ENCODE peak calls at places on chromosomes 2 and 18, in eight cellular contexts. S is A549; H is transverse colon; E is CD4-positive, alpha-beta memory T cell; M is PC-9; D is mesendoderm; P is ovary; X is skeletal muscle cell. W is an unnamed sample.
A peak's percentile ranks its signal among the peaks of the same experiment; 100 is the strongest.

GRCh38 chr2:228126401-228126800 is 55.1 kb downstream of the SPHKAP start:
- DNase-seq in S (no peak), H (no peak), E (no peak), M (no peak), D (no peak), P (no peak), X (no peak), W (no peak)

GRCh38 chr2:196528486-196529223 is 110.9 kb upstream of the CCDC150 start:
- DNase-seq in S (no peak), H (no peak), E (no peak), M (no peak), D (no peak), P (no peak), X (no peak), W (no peak)

GRCh38 chr2:58240595-58240937 is 559 bp downstream of the FANCL start:
- DNase-seq in S (peak; percentile 11), H (no peak), E (no peak), M (no peak), D (no peak), P (no peak), X (no peak), W (no peak)

GRCh38 chr2:20011276-20012031 is 1.0 kb downstream of the MATN3 start:
- DNase-seq in S (no peak), H (no peak), E (no peak), M (no peak), D (no peak), P (no peak), X (no peak), W (no peak)

GRCh38 chr2:106147665-106148064 is 46.4 kb downstream of the UXS1 start:
- DNase-seq in S (no peak), H (no peak), E (peak; percentile 38), M (no peak), D (no peak), P (no peak), X (no peak), W (peak; percentile 65)

GRCh38 chr2:54668711-54669110 is 54.8 kb upstream of the EML6 start:
- DNase-seq in S (no peak), H (no peak), E (no peak), M (no peak), D (no peak), P (no peak), X (no peak), W (no peak)

GRCh38 chr2:46184794-46185583 is 112.2 kb upstream of the EPAS1 start:
- DNase-seq in S (no peak), H (no peak), E (no peak), M (no peak), D (peak; percentile 40), P (no peak), X (no peak), W (no peak)

GRCh38 chr18:79111483-79111882 is 42.3 kb downstream of the ATP9B start:
- DNase-seq in S (no peak), H (no peak), E (no peak), M (no peak), D (no peak), P (no peak), X (no peak), W (no peak)

GRCh38 chr2:54377901-54378493 is 78.1 kb upstream of the SPTBN1 start:
- DNase-seq in S (no peak), H (no peak), E (no peak), M (no peak), D (peak; percentile 62), P (no peak), X (no peak), W (no peak)

GRCh38 chr2:218832520-218832919 is 917 bp upstream of the PRKAG3 start:
- DNase-seq in S (peak; percentile 20), H (no peak), E (no peak), M (no peak), D (no peak), P (no peak), X (no peak), W (no peak)

GRCh38 chr2:7835693-7836680 is 845.9 kb upstream of the ID2 start:
- DNase-seq in S (no peak), H (no peak), E (no peak), M (no peak), D (no peak), P (no peak), X (no peak), W (peak; percentile 77)

GRCh38 chr2:69715964-69716363 is 26.0 kb upstream of the ANXA4 start:
- DNase-seq in S (no peak), H (no peak), E (no peak), M (no peak), D (no peak), P (no peak), X (no peak), W (no peak)

GRCh38 chr2:225011585-225011984 is 30.7 kb downstream of the DOCK10 start:
- DNase-seq in S (no peak), H (no peak), E (no peak), M (no peak), D (peak; percentile 14), P (no peak), X (no peak), W (no peak)

GRCh38 chr2:96806468-96807126 is 9.5 kb upstream of the CNNM3 start:
- DNase-seq in S (no peak), H (no peak), E (peak; percentile 82), M (no peak), D (no peak), P (no peak), X (no peak), W (no peak)

GRCh38 chr2:190979906-190980629 is 33.9 kb downstream of the STAT1 start:
- DNase-seq in S (no peak), H (peak; percentile 49), E (no peak), M (peak; percentile 94), D (peak; percentile 33), P (peak; percentile 79), X (peak; percentile 63), W (no peak)

GRCh38 chr2:27537287-27537686 is 40.6 kb downstream of the GCKR start:
- DNase-seq in S (no peak), H (no peak), E (no peak), M (no peak), D (no peak), P (no peak), X (no peak), W (no peak)

GRCh38 chr2:189662674-189663226 is 1.5 kb downstream of the ASNSD1 start:
- DNase-seq in S (no peak), H (no peak), E (no peak), M (no peak), D (no peak), P (no peak), X (no peak), W (no peak)
- H3K4me3 ChIP-seq in S (peak overlapping the region; percentile 78), H (no peak overlapping the region), E (no peak overlapping the region), M (peak overlapping the region; percentile 92), D (no peak overlapping the region), P (peak overlapping the region; percentile 84), X (peak overlapping the region; percentile 99), W (peak overlapping the region; percentile 99)

GRCh38 chr2:84033347-84033974 is 425.6 kb downstream of the SUCLG1 start:
- DNase-seq in S (no peak), H (no peak), E (no peak), M (no peak), D (no peak), P (no peak), X (no peak), W (peak; percentile 5)
- H3K4me3 ChIP-seq in S (no peak overlapping the region), H (no peak overlapping the region), E (no peak overlapping the region), M (no peak overlapping the region), D (no peak overlapping the region), P (no peak overlapping the region), X (no peak overlapping the region), W (no peak overlapping the region)

DNA sequence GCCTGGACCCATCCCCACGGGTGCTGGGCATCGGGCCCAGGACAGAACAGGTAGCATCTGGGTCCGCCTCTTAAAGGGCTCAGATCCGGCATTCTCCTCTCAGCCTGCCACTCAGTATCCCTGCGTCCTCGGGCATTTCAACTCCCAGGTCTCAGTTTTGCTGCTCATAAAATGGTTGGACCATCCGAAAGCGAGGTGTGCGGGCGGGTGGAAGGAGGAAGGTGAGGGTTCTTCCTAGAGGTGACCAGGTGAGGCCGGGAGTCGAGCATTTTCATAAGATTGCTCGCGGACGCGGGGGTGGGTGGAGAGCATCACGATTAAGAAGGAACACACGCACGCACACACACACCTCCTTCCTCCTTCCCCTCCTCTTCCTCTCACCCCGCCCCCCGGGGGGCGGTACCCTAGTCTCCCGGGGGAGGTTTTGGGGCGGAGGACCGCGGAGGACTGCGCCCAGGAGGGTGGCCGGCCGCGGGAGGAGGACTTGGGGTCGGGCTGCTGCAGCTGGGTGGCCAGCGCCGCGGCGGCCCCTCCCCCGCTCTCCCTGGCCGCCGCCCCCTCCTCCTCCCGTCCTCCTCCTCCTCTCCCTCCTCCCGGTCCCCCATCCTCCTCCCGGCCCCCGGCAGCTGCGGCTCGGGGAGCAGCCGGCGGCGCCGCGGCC is 97.9 kb upstream of the GPR45 start:
- DNase-seq in S (no peak), H (no peak), E (no peak), M (no peak), D (peak; percentile 34), P (peak; percentile 49), X (no peak), W (peak; percentile 32)
- H3K4me3 ChIP-seq in S (peak overlapping the region; percentile 53), H (peak overlapping the region; percentile 23), E (no peak overlapping the region), M (no peak overlapping the region), D (peak overlapping the region; percentile 33), P (peak overlapping the region; percentile 19), X (peak overlapping the region; percentile 52), W (peak overlapping the region; percentile 43)

GRCh38 chr18:2986150-2986865 is 26.6 kb downstream of the LPIN2 start:
- DNase-seq in S (no peak), H (no peak), E (no peak), M (no peak), D (no peak), P (no peak), X (no peak), W (no peak)

GRCh38 chr18:2983296-2983695 is 29.6 kb downstream of the LPIN2 start:
- DNase-seq in S (no peak), H (no peak), E (no peak), M (no peak), D (no peak), P (no peak), X (no peak), W (no peak)

GRCh38 chr18:2985628-2986027 is 27.3 kb downstream of the LPIN2 start:
- DNase-seq in S (no peak), H (no peak), E (peak; percentile 71), M (no peak), D (no peak), P (no peak), X (no peak), W (peak; percentile 49)

GRCh38 chr18:2982452-2983172 is 30.3 kb downstream of the LPIN2 start:
- DNase-seq in S (no peak), H (peak; percentile 46), E (peak; percentile 55), M (no peak), D (peak; percentile 44), P (no peak), X (no peak), W (peak; percentile 36)

GRCh38 chr18:2984703-2985261 is 28.2 kb downstream of the LPIN2 start:
- DNase-seq in S (no peak), H (peak; percentile 84), E (no peak), M (peak; percentile 57), D (no peak), P (no peak), X (no peak), W (no peak)
- H3K4me3 ChIP-seq in S (no peak overlapping the region), H (no peak overlapping the region), E (no peak overlapping the region), M (no peak overlapping the region), D (no peak overlapping the region), P (no peak overlapping the region), X (no peak overlapping the region), W (no peak overlapping the region)

GRCh38 chr2:47272031-47272864 is 117.1 kb upstream of the STPG4 start:
- DNase-seq in S (peak; percentile 89), H (peak; percentile 84), E (peak; percentile 45), M (peak; percentile 79), D (no peak), P (peak; percentile 82), X (no peak), W (no peak)
- H3K4me3 ChIP-seq in S (peak overlapping the region; percentile 41), H (peak overlapping the region; percentile 8), E (no peak overlapping the region), M (peak overlapping the region; percentile 56), D (no peak overlapping the region), P (peak overlapping the region; percentile 21), X (peak overlapping the region; percentile 22), W (no peak overlapping the region)

GRCh38 chr2:200814917-200815316 is 3.2 kb downstream of the BZW1 start:
- DNase-seq in S (no peak), H (no peak), E (no peak), M (no peak), D (no peak), P (no peak), X (no peak), W (no peak)
- H3K4me3 ChIP-seq in S (no peak overlapping the region), H (no peak overlapping the region), E (no peak overlapping the region), M (no peak overlapping the region), D (no peak overlapping the region), P (no peak overlapping the region), X (no peak overlapping the region), W (no peak overlapping the region)

W was measured in Jurkat, Clone E6-1.